ENCODE peak calls at places on chromosomes 5 and 9, in five cellular contexts. One of them, this sample, is unnamed.
A peak's percentile ranks its signal among the peaks of the same experiment; 100 is the strongest.

GRCh38 chr5:107889387-107889786 is 218.7 kb upstream of the EFNA5 start:
- DNase-seq in HepG2: no peak
- DNase-seq in PC-3: no peak
- DNase-seq in mesenchymal stem cell: peak; percentile 59
- DNase-seq in adipocyte: no peak
- DNase-seq in this sample: peak; percentile 22

GRCh38 chr5:16418471-16418922 is 47.1 kb downstream of the ZNF622 start:
- DNase-seq in mesenchymal stem cell: no peak
- DNase-seq in PC-3: no peak
- DNase-seq in adipocyte: no peak
- DNase-seq in HepG2: no peak
- DNase-seq in this sample: no peak

GRCh38 chr9:89319015-89319905 is 960 bp downstream of the SECISBP2 start:
- DNase-seq in PC-3: no peak
- DNase-seq in adipocyte: peak; percentile 40
- DNase-seq in mesenchymal stem cell: no peak
- DNase-seq in HepG2: no peak
- DNase-seq in this sample: no peak

GRCh38 chr5:74256947-74257573 is 383.5 kb downstream of the ENC1 start:
- DNase-seq in mesenchymal stem cell: no peak
- DNase-seq in PC-3: no peak
- DNase-seq in HepG2: no peak
- DNase-seq in adipocyte: no peak
- DNase-seq in this sample: no peak

GRCh38 chr9:134014946-134015345 is 10.3 kb upstream of the BRD3OS start:
- DNase-seq in PC-3: peak; percentile 36
- DNase-seq in adipocyte: no peak
- DNase-seq in mesenchymal stem cell: no peak
- DNase-seq in HepG2: no peak
- DNase-seq in this sample: no peak

GRCh38 chr9:69283003-69283402 is 42.0 kb upstream of the ENTREP1 start:
- DNase-seq in adipocyte: no peak
- DNase-seq in mesenchymal stem cell: no peak
- DNase-seq in HepG2: no peak
- DNase-seq in PC-3: no peak
- DNase-seq in this sample: no peak

GRCh38 chr9:69085523-69086283 is 50.2 kb downstream of the FXN start:
- DNase-seq in PC-3: no peak
- DNase-seq in mesenchymal stem cell: peak; percentile 28
- DNase-seq in adipocyte: peak; percentile 93
- DNase-seq in HepG2: peak; percentile 53
- DNase-seq in this sample: peak; percentile 71

GRCh38 chr5:55868846-55869245 is 17.7 kb downstream of the IL31RA start:
- DNase-seq in mesenchymal stem cell: peak; percentile 99
- DNase-seq in HepG2: peak; percentile 19
- DNase-seq in PC-3: peak; percentile 90
- DNase-seq in adipocyte: peak; percentile 76
- DNase-seq in this sample: peak; percentile 98

GRCh38 chr5:150321784-150322183 is 19.1 kb upstream of the ARSI start:
- DNase-seq in PC-3: no peak
- DNase-seq in mesenchymal stem cell: peak; percentile 66
- DNase-seq in HepG2: no peak
- DNase-seq in adipocyte: no peak
- DNase-seq in this sample: no peak

GRCh38 chr5:149940077-149940574 is 4.5 kb downstream of the PDE6A start:
- DNase-seq in adipocyte: peak; percentile 12
- DNase-seq in PC-3: peak; percentile 42
- DNase-seq in mesenchymal stem cell: peak; percentile 18
- DNase-seq in HepG2: no peak
- DNase-seq in this sample: no peak

GRCh38 chr5:42666821-42667325 is 89.7 kb upstream of the CCDC152 start:
- DNase-seq in adipocyte: no peak
- DNase-seq in HepG2: no peak
- DNase-seq in PC-3: no peak
- DNase-seq in mesenchymal stem cell: no peak
- DNase-seq in this sample: no peak

GRCh38 chr5:143977891-143978448 is 166.0 kb downstream of the HMHB1 start:
- DNase-seq in adipocyte: peak; percentile 12
- DNase-seq in HepG2: no peak
- DNase-seq in PC-3: peak; percentile 94
- DNase-seq in mesenchymal stem cell: no peak
- DNase-seq in this sample: peak; percentile 32

GRCh38 chr5:120631611-120632010 is 167.5 kb downstream of the PRR16 start:
- DNase-seq in adipocyte: no peak
- DNase-seq in PC-3: no peak
- DNase-seq in mesenchymal stem cell: no peak
- DNase-seq in HepG2: no peak
- DNase-seq in this sample: no peak

GRCh38 chr5:32942225-32942989 is 231.3 kb downstream of the NPR3 start:
- DNase-seq in PC-3: peak; percentile 84
- DNase-seq in HepG2: peak; percentile 38
- DNase-seq in adipocyte: no peak
- DNase-seq in mesenchymal stem cell: peak; percentile 18
- DNase-seq in this sample: no peak

GRCh38 chr9:71308454-71308853 is 187.0 kb upstream of the TRPM3 start:
- DNase-seq in adipocyte: no peak
- DNase-seq in PC-3: no peak
- DNase-seq in mesenchymal stem cell: no peak
- DNase-seq in HepG2: no peak
- DNase-seq in this sample: no peak

GRCh38 chr9:68940620-68941019 is 73.3 kb downstream of the PRKACG start:
- DNase-seq in mesenchymal stem cell: no peak
- DNase-seq in PC-3: no peak
- DNase-seq in HepG2: no peak
- DNase-seq in adipocyte: no peak
- DNase-seq in this sample: no peak

GRCh38 chr9:123360161-123361085 is 4.4 kb downstream of the CRB2 start:
- DNase-seq in mesenchymal stem cell: peak; percentile 76
- DNase-seq in PC-3: no peak
- DNase-seq in HepG2: peak; percentile 90
- DNase-seq in adipocyte: no peak
- DNase-seq in this sample: no peak

GRCh38 chr9:16064701-16065230 is 511.9 kb downstream of the CCDC171 start:
- DNase-seq in HepG2: no peak
- DNase-seq in mesenchymal stem cell: no peak
- DNase-seq in PC-3: no peak
- DNase-seq in adipocyte: no peak
- DNase-seq in this sample: no peak

GRCh38 chr5:176355400-176356178 is 6.0 kb downstream of the KIAA1191 start:
- DNase-seq in mesenchymal stem cell: no peak
- DNase-seq in PC-3: no peak
- DNase-seq in adipocyte: no peak
- DNase-seq in HepG2: no peak
- DNase-seq in this sample: no peak

GRCh38 chr9:127698985-127699670 is 7.7 kb upstream of the CFAP157 start:
- DNase-seq in HepG2: no peak
- DNase-seq in adipocyte: peak; percentile 93
- DNase-seq in PC-3: no peak
- DNase-seq in mesenchymal stem cell: peak; percentile 94
- DNase-seq in this sample: peak; percentile 93

GRCh38 chr9:122382901-122383850 is 12.4 kb downstream of the PTGS1 start:
- DNase-seq in adipocyte: peak; percentile 77
- DNase-seq in PC-3: no peak
- DNase-seq in HepG2: no peak
- DNase-seq in mesenchymal stem cell: no peak
- DNase-seq in this sample: no peak

GRCh38 chr9:4277531-4277991 is 22.3 kb downstream of the GLIS3 start:
- DNase-seq in HepG2: no peak
- DNase-seq in mesenchymal stem cell: no peak
- DNase-seq in PC-3: no peak
- DNase-seq in adipocyte: peak; percentile 43
- DNase-seq in this sample: peak; percentile 62

DNA sequence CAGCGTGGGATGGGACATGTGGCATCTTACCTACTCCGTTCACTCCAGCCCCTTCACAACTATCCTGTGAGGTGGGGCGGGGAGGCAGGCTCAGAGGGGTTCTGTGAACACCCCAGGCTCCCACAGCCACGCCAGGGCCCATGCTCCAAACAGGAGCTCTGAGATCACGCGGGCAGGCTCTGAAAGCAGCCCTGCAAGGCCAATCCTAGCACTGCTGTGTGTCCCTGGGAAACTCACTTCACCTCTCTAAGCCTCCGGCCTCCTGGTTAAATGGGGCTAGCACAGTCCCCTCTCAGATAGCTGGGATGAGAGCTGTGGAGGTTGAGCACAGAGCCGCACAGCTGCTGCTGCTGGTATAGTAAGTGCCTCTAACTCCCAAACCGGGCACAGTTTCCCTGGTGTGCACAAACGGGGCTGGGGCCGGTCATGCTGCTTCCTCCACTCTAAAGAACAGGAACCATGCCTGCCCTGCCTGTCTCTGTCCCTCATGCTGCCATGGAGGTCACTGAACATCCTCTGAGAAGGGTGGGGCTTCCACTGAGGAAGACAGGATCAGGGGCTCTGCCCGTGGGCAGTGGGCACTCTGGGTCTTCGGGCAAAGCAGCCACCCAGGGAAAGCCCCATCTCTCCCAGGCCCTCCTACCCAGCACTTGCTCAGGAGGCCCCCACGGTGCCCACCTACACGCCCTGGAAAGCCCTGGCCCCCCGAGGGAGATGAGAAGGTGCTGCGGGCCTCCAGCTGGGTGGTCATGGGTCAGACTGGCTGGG is 13.0 kb upstream of the ASS1 start:
- DNase-seq in adipocyte: no peak
- DNase-seq in PC-3: no peak
- DNase-seq in HepG2: no peak
- DNase-seq in mesenchymal stem cell: no peak
- DNase-seq in this sample: no peak
- H3K9ac ChIP-seq in adipocyte: no peak overlapping the region
- H3K9ac ChIP-seq in PC-3: no peak overlapping the region
- H3K9ac ChIP-seq in HepG2: no peak overlapping the region
- H3K9ac ChIP-seq in mesenchymal stem cell: no peak overlapping the region
- H3K9ac ChIP-seq in this sample: no peak overlapping the region

DNA sequence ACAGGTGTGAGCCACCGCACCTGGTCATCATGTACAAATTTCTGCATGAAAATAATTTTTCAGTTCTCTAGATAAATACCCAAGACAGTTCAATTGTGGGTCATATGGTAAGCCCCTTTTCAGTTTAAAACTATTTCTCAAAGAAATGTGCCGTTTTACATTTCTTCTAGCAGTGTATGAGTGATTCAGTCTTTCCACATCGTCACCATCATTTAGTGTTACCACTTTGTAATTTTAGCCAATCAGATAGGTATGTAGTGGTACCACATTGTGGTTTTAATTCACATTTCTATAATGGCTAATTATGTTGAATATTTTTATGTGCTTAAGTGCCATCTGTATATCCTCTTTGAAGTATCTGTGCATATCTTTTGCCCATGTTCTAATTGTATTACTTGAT is 163.1 kb downstream of the AOPEP start:
- DNase-seq in HepG2: no peak
- DNase-seq in adipocyte: no peak
- DNase-seq in PC-3: no peak
- DNase-seq in mesenchymal stem cell: no peak
- DNase-seq in this sample: peak; percentile 73
- H3K4me3 ChIP-seq in HepG2: no peak overlapping the region
- H3K4me3 ChIP-seq in adipocyte: no peak overlapping the region
- H3K4me3 ChIP-seq in PC-3: no peak overlapping the region
- H3K4me3 ChIP-seq in mesenchymal stem cell: no peak overlapping the region
- H3K4me3 ChIP-seq in this sample: no peak overlapping the region

DNA sequence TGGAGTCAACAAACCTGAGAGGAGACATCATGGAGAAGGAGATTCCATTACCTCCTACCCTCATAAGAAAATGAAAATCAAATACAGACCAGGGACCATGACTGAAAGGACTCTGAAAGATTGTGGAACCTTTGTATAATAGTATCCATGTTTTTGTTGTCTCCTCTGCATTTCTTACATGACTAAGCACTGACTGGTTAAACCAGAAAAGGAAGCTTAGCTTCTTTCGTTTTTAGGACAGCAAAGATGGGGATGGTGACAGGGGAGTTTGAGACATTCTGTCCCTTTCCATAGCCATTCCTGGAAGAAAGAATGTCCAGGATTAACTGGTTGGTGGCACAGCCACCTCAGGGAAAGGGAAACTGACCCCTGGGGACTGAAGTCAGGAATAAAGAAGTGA is 22.2 kb downstream of the ITGA1 start:
- DNase-seq in HepG2: no peak
- DNase-seq in adipocyte: peak; percentile 60
- DNase-seq in PC-3: peak; percentile 63
- DNase-seq in mesenchymal stem cell: peak; percentile 76
- DNase-seq in this sample: no peak
- H3K9ac ChIP-seq in HepG2: no peak overlapping the region
- H3K9ac ChIP-seq in adipocyte: peak overlapping the region; percentile 23
- H3K9ac ChIP-seq in PC-3: no peak overlapping the region
- H3K9ac ChIP-seq in mesenchymal stem cell: peak overlapping the region; percentile 70
- H3K9ac ChIP-seq in this sample: peak overlapping the region; percentile 36

DNA sequence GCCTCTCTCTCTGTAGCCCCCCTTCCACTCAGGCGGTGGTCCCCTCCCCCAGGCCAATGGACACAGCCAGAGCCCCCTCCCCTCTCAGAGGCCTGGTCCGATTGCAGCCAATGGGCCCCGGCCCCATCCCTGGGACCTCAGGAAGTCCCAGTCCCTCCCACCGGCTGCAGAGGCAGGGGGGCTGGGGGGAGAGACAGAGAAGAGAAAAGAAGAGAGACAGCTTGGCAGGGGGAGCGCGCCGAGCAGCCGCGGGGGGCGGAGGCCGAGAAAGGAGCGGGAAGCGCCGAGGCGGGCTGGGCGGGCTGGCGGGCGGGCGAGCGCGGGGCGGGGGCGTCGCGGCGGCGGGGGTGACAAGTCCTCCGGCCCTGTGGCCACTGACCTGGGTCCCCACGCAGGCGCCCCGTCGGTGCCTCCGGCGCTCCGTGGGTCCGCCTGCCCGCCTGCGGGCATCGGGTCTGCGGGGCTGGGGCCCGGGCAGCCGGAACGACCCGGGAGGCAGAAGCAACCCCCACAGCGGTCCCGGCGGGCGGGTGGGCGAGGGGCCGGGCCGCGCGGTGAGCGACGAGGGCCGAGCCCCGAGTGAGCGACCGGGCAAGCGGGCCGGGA is 11.8 kb downstream of the CNTFR start:
- DNase-seq in PC-3: no peak
- DNase-seq in adipocyte: no peak
- DNase-seq in mesenchymal stem cell: no peak
- DNase-seq in HepG2: no peak
- DNase-seq in this sample: no peak
- H3K4me3 ChIP-seq in PC-3: no peak overlapping the region
- H3K4me3 ChIP-seq in adipocyte: no peak overlapping the region
- H3K4me3 ChIP-seq in mesenchymal stem cell: peak overlapping the region; percentile 35
- H3K4me3 ChIP-seq in HepG2: no peak overlapping the region
- H3K4me3 ChIP-seq in this sample: no peak overlapping the region

DNA sequence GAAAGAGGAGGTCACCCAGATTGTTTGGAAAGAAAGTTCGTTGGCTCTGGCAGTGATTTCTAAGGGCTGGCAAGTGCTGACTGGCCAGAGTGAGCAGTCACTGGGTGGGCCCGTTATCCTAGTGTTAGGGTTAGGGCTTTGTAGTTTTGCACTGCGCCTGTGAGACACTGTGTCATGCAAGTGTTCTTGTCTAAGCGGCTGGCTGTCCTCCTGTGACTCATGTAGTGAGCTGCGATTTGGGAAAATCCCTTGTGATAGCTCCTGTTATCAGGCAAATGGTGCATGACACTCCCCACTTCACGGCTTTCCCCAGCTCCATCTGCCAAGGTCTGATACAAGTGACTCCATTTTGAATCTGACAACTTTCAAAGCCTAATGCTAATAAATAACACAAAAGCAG is 526.0 kb upstream of the ADAMTS16 start:
- DNase-seq in adipocyte: no peak
- DNase-seq in mesenchymal stem cell: no peak
- DNase-seq in HepG2: no peak
- DNase-seq in PC-3: no peak
- DNase-seq in this sample: peak; percentile 4
- H3K9ac ChIP-seq in adipocyte: no peak overlapping the region
- H3K9ac ChIP-seq in mesenchymal stem cell: no peak overlapping the region
- H3K9ac ChIP-seq in HepG2: no peak overlapping the region
- H3K9ac ChIP-seq in PC-3: no peak overlapping the region
- H3K9ac ChIP-seq in this sample: no peak overlapping the region

GRCh38 chr5:116571568-116572321 is 2.9 kb downstream of the SEMA6A start:
- DNase-seq in mesenchymal stem cell: peak; percentile 37
- DNase-seq in PC-3: no peak
- DNase-seq in HepG2: peak; percentile 39
- DNase-seq in adipocyte: no peak
- DNase-seq in this sample: no peak
- H3K4me3 ChIP-seq in mesenchymal stem cell: peak overlapping the region; percentile 67
- H3K4me3 ChIP-seq in PC-3: no peak overlapping the region
- H3K4me3 ChIP-seq in HepG2: peak overlapping the region; percentile 58
- H3K4me3 ChIP-seq in adipocyte: no peak overlapping the region
- H3K4me3 ChIP-seq in this sample: peak overlapping the region; percentile 64

This sample was measured in astrocyte.